ENCODE peak calls at places on chromosomes 16 and 17, in five cellular contexts. One of them, this sample, is unnamed.

GRCh38 chr17:44522883-44523671 is 19.9 kb upstream of the GPATCH8 start:
- DNase-seq in psoas muscle: peak; percentile 90
- DNase-seq in pancreas: peak; percentile 59
- DNase-seq in cardiac fibroblast: peak; percentile 83
- DNase-seq in AG04450: no peak
- DNase-seq in this sample: peak; percentile 76

GRCh38 chr17:44376124-44376523 is 12.5 kb upstream of the FAM171A2 start:
- DNase-seq in psoas muscle: no peak
- DNase-seq in pancreas: no peak
- DNase-seq in cardiac fibroblast: peak; percentile 26
- DNase-seq in AG04450: no peak
- DNase-seq in this sample: no peak

GRCh38 chr17:35242158-35242804 is 591 bp upstream of the SLFN5 start:
- DNase-seq in psoas muscle: peak; percentile 82
- DNase-seq in pancreas: peak; percentile 82
- DNase-seq in cardiac fibroblast: peak; percentile 48
- DNase-seq in AG04450: no peak
- DNase-seq in this sample: no peak

GRCh38 chr16:71357681-71358080 is 842 bp upstream of the CALB2 start:
- DNase-seq in psoas muscle: no peak
- DNase-seq in pancreas: no peak
- DNase-seq in cardiac fibroblast: no peak
- DNase-seq in AG04450: no peak
- DNase-seq in this sample: no peak

GRCh38 chr17:65814418-65814817 is 253.0 kb upstream of the AXIN2 start:
- DNase-seq in psoas muscle: no peak
- DNase-seq in pancreas: no peak
- DNase-seq in cardiac fibroblast: no peak
- DNase-seq in AG04450: no peak
- DNase-seq in this sample: no peak

GRCh38 chr16:25108054-25108453 is 3.5 kb upstream of the LCMT1 start:
- DNase-seq in psoas muscle: no peak
- DNase-seq in pancreas: no peak
- DNase-seq in cardiac fibroblast: no peak
- DNase-seq in AG04450: no peak
- DNase-seq in this sample: no peak

GRCh38 chr16:7137560-7138330 is 194.9 kb upstream of the RBFOX1 start:
- DNase-seq in psoas muscle: no peak
- DNase-seq in pancreas: no peak
- DNase-seq in cardiac fibroblast: peak; percentile 38
- DNase-seq in AG04450: no peak
- DNase-seq in this sample: no peak

GRCh38 chr17:72590882-72591499 is 470.2 kb downstream of the SOX9 start:
- DNase-seq in psoas muscle: no peak
- DNase-seq in pancreas: no peak
- DNase-seq in cardiac fibroblast: peak; percentile 25
- DNase-seq in AG04450: no peak
- DNase-seq in this sample: no peak

GRCh38 chr16:82735696-82736095 is 108.9 kb downstream of the CDH13 start:
- DNase-seq in psoas muscle: no peak
- DNase-seq in pancreas: no peak
- DNase-seq in cardiac fibroblast: no peak
- DNase-seq in AG04450: no peak
- DNase-seq in this sample: peak; percentile 81

GRCh38 chr17:28457890-28458289 is 15.6 kb upstream of the SLC13A2 start:
- DNase-seq in psoas muscle: no peak
- DNase-seq in pancreas: no peak
- DNase-seq in cardiac fibroblast: no peak
- DNase-seq in AG04450: no peak
- DNase-seq in this sample: no peak

GRCh38 chr16:88721236-88721635 is 14.9 kb downstream of the CTU2 start:
- DNase-seq in psoas muscle: no peak
- DNase-seq in pancreas: no peak
- DNase-seq in cardiac fibroblast: no peak
- DNase-seq in AG04450: no peak
- DNase-seq in this sample: no peak

GRCh38 chr17:65290616-65291015 is 153.4 kb downstream of the RGS9 start:
- DNase-seq in psoas muscle: no peak
- DNase-seq in pancreas: peak; percentile 9
- DNase-seq in cardiac fibroblast: no peak
- DNase-seq in AG04450: no peak
- DNase-seq in this sample: no peak

GRCh38 chr17:83069571-83069906 is 9.9 kb upstream of the METRNL start:
- DNase-seq in psoas muscle: peak; percentile 28
- DNase-seq in pancreas: no peak
- DNase-seq in cardiac fibroblast: no peak
- DNase-seq in AG04450: no peak
- DNase-seq in this sample: no peak

GRCh38 chr17:83067718-83068261 is 11.6 kb upstream of the METRNL start:
- DNase-seq in psoas muscle: no peak
- DNase-seq in pancreas: no peak
- DNase-seq in cardiac fibroblast: no peak
- DNase-seq in AG04450: no peak
- DNase-seq in this sample: no peak

GRCh38 chr17:83069931-83070374 is 9.5 kb upstream of the METRNL start:
- DNase-seq in psoas muscle: peak; percentile 47
- DNase-seq in pancreas: no peak
- DNase-seq in cardiac fibroblast: no peak
- DNase-seq in AG04450: no peak
- DNase-seq in this sample: no peak

GRCh38 chr17:83067071-83067717 is 12.2 kb upstream of the METRNL start:
- DNase-seq in psoas muscle: peak; percentile 48
- DNase-seq in pancreas: no peak
- DNase-seq in cardiac fibroblast: no peak
- DNase-seq in AG04450: no peak
- DNase-seq in this sample: no peak

DNA sequence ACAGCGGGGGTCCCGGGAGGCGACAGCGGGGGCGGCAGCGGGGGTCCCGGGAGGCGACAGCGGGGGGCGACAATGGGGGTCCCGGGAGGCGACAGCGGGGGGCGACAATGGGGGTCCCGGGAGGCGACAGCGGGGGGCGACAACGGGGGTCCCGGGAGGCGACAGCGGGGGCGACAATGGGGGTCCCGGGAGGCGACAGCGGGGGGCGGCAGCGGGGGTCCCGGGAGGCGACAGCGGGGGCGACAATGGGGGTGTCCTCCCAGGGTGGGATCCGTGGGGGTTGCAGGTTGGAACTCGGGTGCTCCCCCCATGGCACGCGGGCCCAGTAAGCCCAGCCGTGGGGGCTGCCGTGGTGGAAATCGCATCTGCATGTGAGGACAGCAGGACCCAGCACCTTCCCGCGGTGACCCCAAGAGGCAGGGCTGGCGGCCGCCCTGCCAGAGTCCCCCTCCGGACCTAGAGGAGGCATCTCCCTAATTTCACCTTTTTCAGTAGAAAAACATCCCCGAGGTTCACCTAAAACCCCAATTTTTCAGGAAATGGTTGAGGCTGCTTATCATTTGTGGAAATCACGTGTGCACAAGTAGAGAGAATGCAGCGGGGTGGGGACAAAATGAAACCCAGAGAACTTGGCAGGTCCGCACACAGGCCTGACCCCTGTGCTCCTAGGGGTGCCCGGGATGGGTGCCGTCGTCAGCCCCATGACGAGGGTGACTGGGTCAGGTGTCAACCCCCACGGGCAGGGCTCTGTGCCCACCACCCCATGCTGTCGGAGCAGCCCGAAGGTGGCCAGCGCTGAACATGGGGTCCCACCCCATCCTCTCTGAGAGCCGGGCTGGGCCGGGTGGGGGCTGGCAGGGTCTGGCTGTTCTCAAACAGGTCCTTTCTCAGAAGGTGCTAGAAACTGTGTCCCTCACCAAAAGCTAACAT is 10.5 kb upstream of the METRNL start:
- DNase-seq in psoas muscle: peak; percentile 54
- DNase-seq in pancreas: no peak
- DNase-seq in cardiac fibroblast: no peak
- DNase-seq in AG04450: no peak
- DNase-seq in this sample: no peak
- H3K4me3 ChIP-seq in psoas muscle: no peak overlapping the region
- H3K4me3 ChIP-seq in pancreas: no peak overlapping the region
- H3K4me3 ChIP-seq in cardiac fibroblast: no peak overlapping the region
- H3K4me3 ChIP-seq in AG04450: no peak overlapping the region
- H3K4me3 ChIP-seq in this sample: no peak overlapping the region

GRCh38 chr16:67865318-67865717 is 7.5 kb upstream of the EDC4 start:
- DNase-seq in psoas muscle: peak; percentile 47
- DNase-seq in pancreas: no peak
- DNase-seq in cardiac fibroblast: peak; percentile 55
- DNase-seq in AG04450: no peak
- DNase-seq in this sample: peak; percentile 57
- TF ChIP-seq CTCF in psoas muscle: no peak
- TF ChIP-seq CTCF in pancreas: no peak
- TF ChIP-seq CTCF in cardiac fibroblast: peak; percentile 55
- TF ChIP-seq CTCF in AG04450: peak; percentile 44
- TF ChIP-seq CTCF in this sample: peak; percentile 55

DNA sequence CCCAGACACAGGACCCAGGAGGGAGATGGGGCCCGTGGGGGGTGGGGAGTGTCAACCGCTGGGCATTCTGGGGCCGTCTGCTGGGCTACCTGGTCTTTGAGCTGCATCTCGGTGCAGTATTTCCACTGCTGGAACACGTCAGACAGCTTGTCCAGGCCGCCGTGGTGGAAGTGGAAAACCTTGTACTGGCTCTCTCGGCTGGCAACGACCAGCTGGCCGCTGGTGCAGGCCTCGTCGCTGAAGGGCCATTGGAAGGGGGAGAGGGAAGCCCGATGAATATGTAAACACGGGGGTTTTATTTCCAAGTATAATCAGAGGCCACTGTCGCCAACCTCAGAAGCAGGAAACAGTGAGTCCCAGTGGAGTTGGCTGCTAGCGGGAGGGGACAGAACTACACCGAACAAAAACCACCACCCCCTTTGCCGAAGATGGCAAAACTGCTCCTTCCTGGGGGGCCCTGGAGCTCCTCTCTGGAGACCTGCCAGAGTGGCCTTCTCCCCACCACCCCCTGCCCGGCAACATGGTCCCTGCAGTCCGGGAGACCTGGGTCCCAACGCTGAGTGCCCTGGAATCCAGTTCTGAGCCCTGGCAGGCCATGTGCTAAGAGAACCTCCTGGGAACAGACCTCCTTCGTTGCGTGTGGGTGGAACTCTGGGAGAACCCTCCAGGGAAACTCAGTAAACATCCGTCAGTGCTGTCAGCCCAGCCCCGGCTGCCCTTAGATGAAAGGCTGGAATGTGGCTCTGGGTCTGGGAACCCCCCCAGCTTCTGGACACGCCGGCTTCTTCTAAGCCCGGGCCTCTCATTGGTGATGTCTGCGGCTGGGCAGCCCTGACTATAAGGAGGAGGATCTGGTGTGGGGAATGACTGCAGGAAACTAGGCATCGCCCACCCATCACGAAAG is 84.1 kb downstream of the TBC1D16 start:
- DNase-seq in psoas muscle: peak; percentile 63
- DNase-seq in pancreas: peak; percentile 76
- DNase-seq in cardiac fibroblast: peak; percentile 93
- DNase-seq in AG04450: peak; percentile 61
- DNase-seq in this sample: peak; percentile 93
- H3K4me3 ChIP-seq in psoas muscle: peak overlapping the region; percentile 4
- H3K4me3 ChIP-seq in pancreas: no peak overlapping the region
- H3K4me3 ChIP-seq in cardiac fibroblast: no peak overlapping the region
- H3K4me3 ChIP-seq in AG04450: no peak overlapping the region
- H3K4me3 ChIP-seq in this sample: no peak overlapping the region

DNA sequence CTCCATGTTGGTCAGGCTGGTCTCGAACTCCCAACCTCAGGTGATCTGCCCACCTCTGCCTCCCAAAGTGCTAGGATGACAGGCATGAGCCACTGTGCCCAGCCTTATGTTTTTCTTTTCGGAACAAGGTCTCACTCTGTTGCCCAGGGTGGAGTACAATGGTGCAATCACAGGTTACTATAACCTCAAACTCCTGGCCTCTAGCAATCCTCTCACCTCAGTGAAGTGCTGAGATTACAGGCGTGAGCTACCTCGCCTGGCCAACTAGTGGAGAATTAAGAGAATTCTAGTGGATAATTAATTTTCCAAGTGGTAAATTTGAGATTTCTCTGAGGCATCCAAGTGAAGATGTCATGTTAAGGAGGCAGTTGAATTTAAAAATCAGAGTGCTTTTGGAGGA is 2.9 kb upstream of the FBXO47 start:
- DNase-seq in psoas muscle: no peak
- DNase-seq in pancreas: no peak
- DNase-seq in cardiac fibroblast: no peak
- DNase-seq in AG04450: no peak
- DNase-seq in this sample: no peak
- TF ChIP-seq CTCF in psoas muscle: no peak
- TF ChIP-seq CTCF in pancreas: no peak
- TF ChIP-seq CTCF in cardiac fibroblast: no peak
- TF ChIP-seq CTCF in AG04450: no peak
- TF ChIP-seq CTCF in this sample: no peak